ENCODE peak calls at places on chromosome 2, in six cellular contexts. Z is K562, J is lung, D is fibroblast of pulmonary artery, H is NCI-H146, M is uterus. P is an unnamed sample.

GRCh38 chr2:145561152-145561551 is 1041.2 kb upstream of the ZEB2 start:
- DNase-seq in M (no peak), J (no peak), Z (no peak), H (no peak), D (no peak), P (no peak)

GRCh38 chr2:774436-774835 is 97.2 kb upstream of the TMEM18 start:
- DNase-seq in Z (no peak), H (no peak), J (no peak), D (no peak), M (no peak), P (no peak)

GRCh38 chr2:68751397-68752339 is 17.1 kb downstream of the ARHGAP25 start:
- DNase-seq in D (peak), Z (peak), H (peak), J (peak), M (peak), P (peak)

GRCh38 chr2:158099716-158100115 is 2.0 kb upstream of the UPP2 start:
- DNase-seq in H (no peak), M (no peak), Z (no peak), J (no peak), D (peak), P (no peak)

GRCh38 chr2:74001121-74001520 is 16.4 kb downstream of the TET3 start:
- DNase-seq in H (no peak), J (no peak), Z (no peak), M (no peak), D (no peak), P (no peak)

GRCh38 chr2:40653829-40654228 is 201.9 kb upstream of the SLC8A1 start:
- DNase-seq in D (no peak), H (no peak), M (no peak), J (no peak), Z (no peak), P (no peak)

GRCh38 chr2:96260404-96261260 is 5.2 kb downstream of the TMEM127 start:
- DNase-seq in M (peak), D (peak), H (peak), J (peak), Z (peak), P (peak)

GRCh38 chr2:3584608-3585007 is 9.5 kb downstream of the RPS7 start:
- DNase-seq in M (no peak), J (no peak), Z (no peak), D (no peak), H (no peak), P (no peak)

GRCh38 chr2:111185496-111186022 is 64.8 kb downstream of the BCL2L11 start:
- DNase-seq in Z (peak), D (no peak), H (no peak), M (no peak), J (peak), P (peak)

GRCh38 chr2:172172513-172173217 is 70.0 kb upstream of the DLX2 start:
- DNase-seq in D (peak), J (peak), Z (peak), M (peak), H (peak), P (peak)

GRCh38 chr2:183032200-183032794 is 6.0 kb downstream of the NCKAP1 start:
- DNase-seq in M (no peak), J (no peak), Z (no peak), D (peak), H (no peak), P (no peak)

GRCh38 chr2:240794178-240794721 is 25.8 kb downstream of the KIF1A start:
- DNase-seq in J (no peak), H (no peak), D (no peak), M (no peak), Z (no peak), P (no peak)

GRCh38 chr2:238225911-238226697 is 13.7 kb downstream of the HES6 start:
- DNase-seq in H (no peak), Z (no peak), D (peak), J (no peak), M (peak), P (no peak)

GRCh38 chr2:185628985-185629384 is 109.6 kb upstream of the FSIP2 start:
- DNase-seq in Z (peak), D (no peak), J (no peak), M (no peak), H (no peak), P (no peak)

GRCh38 chr2:9165625-9166024 is 41.0 kb upstream of the ASAP2 start:
- DNase-seq in J (no peak), H (no peak), D (no peak), M (no peak), Z (no peak), P (no peak)

GRCh38 chr2:54613794-54614257 is 109.6 kb upstream of the EML6 start:
- DNase-seq in D (peak), H (peak), M (no peak), Z (no peak), J (no peak), P (no peak)

GRCh38 chr2:85162746-85163301 is 29.6 kb downstream of the TCF7L1 start:
- DNase-seq in H (no peak), J (no peak), D (peak), M (no peak), Z (no peak), P (peak)

GRCh38 chr2:222358876-222359275 is 60.1 kb upstream of the PAX3 start:
- DNase-seq in H (no peak), D (peak), Z (no peak), M (no peak), J (peak), P (no peak)

GRCh38 chr2:45968946-45969584 is 317.6 kb downstream of the PRKCE start:
- DNase-seq in M (peak), Z (no peak), D (no peak), J (peak), H (no peak), P (no peak)

GRCh38 chr2:111116016-111116746 is 4.5 kb upstream of the BCL2L11 start:
- DNase-seq in M (no peak), J (no peak), H (no peak), D (no peak), Z (no peak), P (no peak)

GRCh38 chr2:67865871-67866386 is 196.9 kb downstream of the C1D start:
- DNase-seq in M (no peak), J (no peak), Z (no peak), D (no peak), H (no peak), P (no peak)

GRCh38 chr2:1641498-1641897 is 102.8 kb downstream of the PXDN start:
- DNase-seq in M (no peak), Z (no peak), D (peak), H (no peak), J (no peak), P (no peak)

GRCh38 chr2:198731842-198732421 is 725.8 kb downstream of the SATB2 start:
- DNase-seq in Z (no peak), H (no peak), J (no peak), D (no peak), M (no peak), P (no peak)

GRCh38 chr2:78416625-78417300 is 608.7 kb upstream of the REG3G start:
- DNase-seq in M (no peak), J (no peak), D (no peak), Z (no peak), H (peak), P (no peak)

GRCh38 chr2:163467206-163467605 is 268.6 kb downstream of the FIGN start:
- DNase-seq in J (no peak), H (no peak), D (no peak), Z (no peak), M (no peak), P (no peak)

GRCh38 chr2:98558852-98559530 is 49.3 kb downstream of the COA5 start:
- DNase-seq in M (no peak), H (no peak), Z (no peak), D (no peak), J (no peak), P (no peak)

GRCh38 chr2:42141687-42142475 is 27.3 kb upstream of the EML4 start:
- DNase-seq in J (peak), D (peak), Z (peak), M (peak), H (peak), P (peak)

GRCh38 chr2:98569197-98569793 is 39.0 kb downstream of the COA5 start:
- DNase-seq in J (no peak), Z (peak), M (peak), H (no peak), D (peak), P (no peak)

GRCh38 chr2:140994856-140995255 is 1136.0 kb downstream of the LRP1B start:
- DNase-seq in M (no peak), Z (no peak), H (no peak), J (no peak), D (no peak), P (no peak)

GRCh38 chr2:159034728-159035127 is 66.3 kb downstream of the TANC1 start:
- DNase-seq in Z (no peak), M (no peak), D (no peak), J (no peak), H (no peak), P (no peak)

GRCh38 chr2:151976945-151977353 is 121.9 kb downstream of the CACNB4 start:
- DNase-seq in Z (no peak), J (no peak), H (no peak), D (no peak), M (no peak), P (no peak)

GRCh38 chr2:159961005-159961404 is 101.4 kb downstream of the PLA2R1 start:
- DNase-seq in D (peak), M (no peak), Z (no peak), J (no peak), H (peak), P (no peak)

GRCh38 chr2:36356199-36356989 is 816 bp downstream of the CRIM1 start:
- DNase-seq in M (peak), J (peak), Z (no peak), D (no peak), H (peak), P (no peak)

GRCh38 chr2:24359701-24360049 is 661 bp downstream of the ITSN2 start:
- DNase-seq in D (peak), J (peak), M (peak), Z (peak), H (peak), P (peak)

GRCh38 chr2:23564618-23564967 is 179.6 kb downstream of the KLHL29 start:
- DNase-seq in Z (no peak), J (peak), H (no peak), D (no peak), M (no peak), P (peak)

GRCh38 chr2:131034122-131035051 is 58.9 kb downstream of the FAM168B start:
- DNase-seq in M (no peak), Z (no peak), H (no peak), J (no peak), D (no peak), P (no peak)

GRCh38 chr2:148658807-148659722 is 14.5 kb downstream of the EPC2 start:
- DNase-seq in J (no peak), D (peak), M (no peak), H (no peak), Z (no peak), P (no peak)

GRCh38 chr2:112646791-112647720 is 1.3 kb downstream of the SLC20A1 start:
- DNase-seq in Z (peak), M (no peak), J (no peak), H (peak), D (no peak), P (no peak)

P was measured in tibial artery.